ENCODE peak calls at places on chromosomes 4 and X, in five cellular contexts. R, O, P, N and S are unnamed samples.

GRCh38 chr4:53119685-53120084 is 246.2 kb downstream of the SCFD2 start:
- DNase-seq in N (peak), P (peak), R (no peak), O (no peak), S (no peak)

GRCh38 chr4:122879001-122879400 is 43.4 kb downstream of the NUDT6 start:
- DNase-seq in N (no peak), O (no peak), P (no peak), R (no peak), S (no peak)

GRCh38 chr4:73864365-73864764 is 4.8 kb upstream of the CXCL1 start:
- DNase-seq in O (no peak), N (peak), R (no peak), P (peak), S (no peak)

GRCh38 chr4:74768857-74769525 is 25.3 kb downstream of the BTC start:
- DNase-seq in O (no peak), P (peak), R (no peak), N (no peak), S (peak)

GRCh38 chr4:19486400-19486799 is 765.3 kb upstream of the SLIT2 start:
- DNase-seq in N (peak), R (no peak), O (no peak), P (peak), S (peak)

GRCh38 chr4:67437974-67438713 is 107.2 kb downstream of the CENPC start:
- DNase-seq in R (no peak), O (no peak), N (no peak), P (peak), S (no peak)

GRCh38 chrX:123959281-123960063 is 2.0 kb upstream of the STAG2 start:
- DNase-seq in P (peak), R (no peak), N (no peak), O (peak), S (no peak)

GRCh38 chrX:85963736-85964135 is 83.6 kb downstream of the CHM start:
- DNase-seq in N (peak), R (no peak), P (peak), O (no peak), S (peak)

GRCh38 chr4:125011646-125012045 is 299.1 kb upstream of the ANKRD50 start:
- DNase-seq in N (no peak), P (peak), R (no peak), O (no peak), S (no peak)

GRCh38 chr4:42339935-42340406 is 57.3 kb upstream of the SHISA3 start:
- DNase-seq in O (no peak), N (peak), P (peak), R (no peak), S (no peak)